ENCODE peak calls at places on chromosome 7, in four cellular contexts. D, K, Y and J are unnamed samples. For H3K4me1, the result is how much of the 10 kb centered on the place peaks cover.

GRCh38 chr7:34219153-34219552 is 313.8 kb downstream of the BMPER start:
- DNase-seq in K (no peak), D (no peak), Y (no peak), J (no peak)

GRCh38 chr7:137961200-137962177 is 40.4 kb downstream of the CREB3L2 start:
- DNase-seq in K (no peak), Y (no peak), D (no peak), J (no peak)

GRCh38 chr7:6159097-6159483 is 113.3 kb downstream of the CYTH3 start:
- DNase-seq in K (no peak), Y (peak), D (no peak), J (no peak)

GRCh38 chr7:51543801-51544553 is 227.4 kb upstream of the COBL start:
- DNase-seq in K (no peak), Y (no peak), D (no peak), J (no peak)

GRCh38 chr7:82105463-82105862 is 335.6 kb upstream of the HGF start:
- DNase-seq in Y (no peak), D (no peak), K (no peak), J (no peak)

GRCh38 chr7:35630573-35630972 is 64.4 kb downstream of the HERPUD2 start:
- DNase-seq in K (no peak), Y (no peak), D (no peak), J (no peak)

GRCh38 chr7:128974241-128974934 is 36.7 kb downstream of the IRF5 start:
- DNase-seq in Y (no peak), K (no peak), D (no peak), J (no peak)

GRCh38 chr7:33221374-33221773 is 92.0 kb downstream of the BBS9 start:
- DNase-seq in K (no peak), Y (no peak), D (no peak), J (no peak)

GRCh38 chr7:7969306-7970112 is 913 bp downstream of the GLCCI1 start:
- DNase-seq in K (peak), Y (no peak), D (peak), J (peak)

GRCh38 chr7:153005750-153006149 is 246.2 kb downstream of the ACTR3B start:
- DNase-seq in K (no peak), Y (no peak), D (no peak), J (no peak)

GRCh38 chr7:75531359-75531821 is 39.3 kb downstream of the SPDYE5 start:
- DNase-seq in Y (no peak), D (no peak), K (no peak), J (no peak)

GRCh38 chr7:92293887-92294616 is 48.3 kb downstream of the ANKIB1 start:
- DNase-seq in K (no peak), D (no peak), Y (no peak), J (no peak)
- H3K4me3 ChIP-seq in K (peak), D (peak), Y (no peak), J (peak)

DNA sequence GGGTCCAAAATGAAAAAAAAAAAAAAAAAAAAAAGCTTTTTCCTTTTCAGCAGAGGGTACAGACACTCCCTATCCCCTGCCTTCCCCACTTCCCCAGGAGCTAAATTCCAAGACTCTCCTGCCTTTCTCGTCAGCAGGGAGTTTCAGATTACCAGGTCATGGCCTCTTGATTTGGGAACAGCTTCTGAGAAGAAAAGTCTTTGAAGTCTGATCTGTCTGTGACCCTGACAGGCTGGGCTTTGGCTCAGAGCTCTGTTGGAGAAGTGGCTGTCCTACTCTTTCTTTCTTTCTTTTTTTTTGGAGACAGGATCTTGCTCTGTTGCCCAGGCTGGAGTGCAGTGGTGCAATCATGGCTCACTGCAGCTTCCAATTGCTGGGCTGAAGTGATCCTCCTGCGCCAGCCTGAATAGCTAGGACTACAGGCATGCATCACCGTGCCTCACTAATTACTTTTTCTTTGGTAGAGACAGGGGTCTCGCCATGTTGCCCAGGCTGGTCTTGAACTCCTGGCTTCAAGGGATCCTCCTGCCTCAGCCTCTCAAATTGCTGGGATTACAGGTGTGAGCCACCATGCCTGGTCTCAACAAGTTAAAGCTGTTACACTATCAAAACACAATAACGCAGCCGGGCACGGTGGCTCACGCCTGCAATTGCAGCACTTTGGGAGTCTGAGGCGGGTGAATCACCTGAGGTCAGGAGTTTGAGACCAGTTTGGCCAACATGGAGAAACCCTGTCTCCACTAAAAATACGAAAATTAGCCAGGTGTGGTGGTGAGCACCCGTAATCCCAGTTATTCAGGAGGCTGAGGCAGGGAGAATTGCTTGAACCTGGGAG is 59.9 kb downstream of the COL26A1 start:
- DNase-seq in D (no peak), K (no peak), Y (no peak), J (no peak)
- H3K4me1 ChIP-seq in D (under half), K (under half), Y (under half), J (under half)

DNA sequence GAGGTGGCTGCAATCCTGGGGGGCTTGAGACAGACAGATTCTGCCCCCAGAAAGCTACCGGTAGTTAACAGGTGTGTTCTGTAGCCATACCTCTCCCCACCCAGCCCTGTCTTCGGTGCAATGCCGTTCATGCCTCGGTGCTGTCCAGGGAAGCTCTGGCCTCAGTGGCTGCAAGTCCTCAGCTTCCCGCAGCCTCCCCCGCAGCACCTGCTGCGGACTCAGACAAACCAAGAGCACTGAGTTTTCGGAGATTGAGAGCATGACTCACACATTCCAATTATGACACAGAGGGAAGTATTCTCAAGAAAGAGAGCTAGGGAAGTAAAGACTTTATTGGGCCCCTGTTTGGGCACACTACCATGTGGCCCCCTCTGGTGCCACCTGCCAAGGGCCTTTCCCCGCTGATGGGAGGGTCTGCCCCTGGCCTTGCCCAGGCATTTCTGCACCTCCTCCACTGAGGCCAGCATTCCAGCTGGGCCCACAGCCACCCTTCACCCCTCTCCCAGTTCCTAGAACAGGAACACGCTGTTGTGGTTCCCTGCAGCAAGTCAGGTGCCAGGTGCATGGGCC is 30.2 kb upstream of the EZH2 start:
- DNase-seq in Y (no peak), K (no peak), D (no peak), J (no peak)
- TF ChIP-seq EP300 in Y (no peak), K (no peak), D (no peak), J (no peak)

DNA sequence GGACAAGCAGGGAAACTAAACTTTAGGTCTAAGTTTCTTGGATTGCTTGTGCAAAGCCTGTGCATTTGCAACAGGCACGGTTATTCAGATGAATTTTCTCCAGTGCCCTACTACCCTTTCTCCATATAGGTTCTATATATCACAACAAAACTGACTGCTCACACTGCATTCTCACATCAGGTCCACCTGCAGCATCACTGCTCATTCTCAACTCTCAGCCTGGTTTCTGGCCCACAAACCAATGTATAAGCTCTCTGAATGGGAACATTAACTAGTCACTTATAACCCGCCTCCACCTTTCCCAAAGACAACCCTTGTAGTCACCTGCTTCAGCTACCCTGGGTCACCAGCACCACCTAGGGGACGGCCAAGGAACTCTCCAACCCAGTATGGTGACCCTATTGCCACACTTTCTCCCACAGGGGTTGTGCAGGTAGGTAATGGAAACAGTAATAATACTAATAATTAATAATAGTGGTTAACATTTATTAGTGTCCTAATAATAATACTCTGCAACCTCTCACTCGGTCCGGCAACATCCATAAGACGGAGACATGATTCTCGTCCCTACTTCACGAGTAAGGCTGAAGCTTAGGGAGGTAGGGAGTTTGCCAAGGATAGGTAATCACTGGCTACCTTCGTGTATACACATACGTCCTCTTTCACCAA is 97.3 kb downstream of the CLEC2L start:
- DNase-seq in K (no peak), Y (peak), D (peak), J (no peak)
- H3K4me3 ChIP-seq in K (no peak), Y (no peak), D (no peak), J (no peak)

GRCh38 chr7:106612432-106612831 is 48.5 kb downstream of the CCDC71L start:
- DNase-seq in Y (no peak), K (no peak), D (no peak), J (no peak)
- H3K4me1 ChIP-seq in Y (under half), K (under half), D (under half), J (under half)

DNA sequence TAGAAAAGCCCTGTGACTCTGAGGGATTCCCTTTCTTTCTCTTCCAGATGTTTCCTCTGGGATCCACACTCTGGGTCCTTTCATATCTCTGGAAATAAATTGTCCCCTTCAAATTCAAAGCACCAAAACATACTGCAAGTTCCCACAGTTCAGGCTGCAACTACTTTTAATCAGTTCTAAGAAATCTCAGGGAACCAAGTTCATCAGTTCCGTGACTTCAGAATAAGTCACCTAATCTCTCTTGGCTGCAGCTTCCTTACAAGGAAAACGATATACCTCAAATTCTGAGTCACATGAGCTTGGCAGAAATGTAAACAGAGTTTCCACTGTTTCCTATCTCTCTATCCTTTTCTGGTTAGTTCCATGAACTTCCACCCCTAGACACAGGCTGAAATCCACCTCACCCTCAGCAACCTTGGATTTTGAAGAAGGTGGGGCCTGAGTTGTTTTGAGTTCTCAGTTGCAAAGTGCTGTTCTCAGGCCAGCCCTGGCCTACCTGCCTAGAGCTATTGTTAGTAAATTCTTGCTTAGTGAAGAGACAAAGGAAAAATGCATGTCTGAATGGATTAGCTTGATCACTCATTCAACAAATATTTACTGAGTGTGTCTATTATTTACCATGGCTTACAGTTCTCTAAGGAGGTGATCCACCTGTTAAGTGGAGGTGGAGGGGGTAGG is 59.3 kb upstream of the IL6 start:
- DNase-seq in D (no peak), K (no peak), Y (no peak), J (no peak)
- TF ChIP-seq EP300 in D (no peak), K (no peak), Y (no peak), J (no peak)

GRCh38 chr7:41701068-41701467 is 1.8 kb downstream of the INHBA start:
- DNase-seq in D (no peak), Y (no peak), K (no peak), J (no peak)

GRCh38 chr7:41700044-41700471 is 2.8 kb downstream of the INHBA start:
- DNase-seq in D (no peak), K (no peak), Y (no peak), J (peak)

GRCh38 chr7:41698726-41699125 is 4.2 kb downstream of the INHBA start:
- DNase-seq in D (no peak), Y (no peak), K (no peak), J (no peak)

GRCh38 chr7:41698114-41698513 is 4.8 kb downstream of the INHBA start:
- DNase-seq in D (no peak), Y (no peak), K (no peak), J (no peak)

GRCh38 chr7:41699532-41699931 is 3.4 kb downstream of the INHBA start:
- DNase-seq in D (no peak), Y (no peak), K (no peak), J (peak)
- H3K4me3 ChIP-seq in D (peak), Y (peak), K (peak), J (peak)